ENCODE peak calls at places on chromosomes 16 and 17, in seven cellular contexts. M, E, Q, G, T, L and R are unnamed samples.

GRCh38 chr17:9959377-9959981 is 54.4 kb upstream of the RCVRN start:
- DNase-seq in L (peak; percentile 10), M (peak; percentile 60), G (peak; percentile 89), T (no peak), Q (peak; percentile 15), E (peak; percentile 8), R (peak; percentile 80)

GRCh38 chr17:44522883-44523671 is 19.9 kb upstream of the GPATCH8 start:
- DNase-seq in M (no peak), T (no peak), Q (peak; percentile 57), L (no peak), E (no peak), G (no peak), R (peak; percentile 74)

GRCh38 chr17:52106638-52107261 is 51.8 kb downstream of the CA10 start:
- DNase-seq in M (peak; percentile 5), G (peak; percentile 42), E (peak; percentile 40), T (no peak), L (peak; percentile 0), Q (peak; percentile 47), R (peak; percentile 63)

GRCh38 chr17:72421128-72422092 is 300.6 kb downstream of the SOX9 start:
- DNase-seq in T (peak; percentile 78), L (no peak), G (no peak), E (peak; percentile 100), Q (peak; percentile 98), M (no peak), R (no peak)

GRCh38 chr17:6420173-6420641 is 14.7 kb downstream of the AIPL1 start:
- DNase-seq in E (no peak), M (no peak), Q (no peak), G (no peak), L (no peak), T (no peak), R (peak; percentile 66)

GRCh38 chr16:55294947-55295346 is 29.1 kb upstream of the IRX6 start:
- DNase-seq in Q (peak; percentile 59), G (no peak), M (no peak), E (peak; percentile 70), T (no peak), L (no peak), R (no peak)

GRCh38 chr17:28878981-28879380 is 18.6 kb downstream of the FLOT2 start:
- DNase-seq in Q (peak; percentile 59), T (no peak), L (no peak), G (no peak), E (no peak), M (no peak), R (peak; percentile 93)

GRCh38 chr17:15257316-15257925 is 7.7 kb downstream of the PMP22 start:
- DNase-seq in T (peak; percentile 67), E (peak; percentile 91), G (peak; percentile 23), Q (peak; percentile 44), L (peak; percentile 89), M (peak; percentile 84), R (peak; percentile 76)

GRCh38 chr17:38585805-38586529 is 19.8 kb downstream of the SRCIN1 start:
- DNase-seq in E (no peak), G (no peak), M (no peak), L (no peak), Q (no peak), T (no peak), R (no peak)

GRCh38 chr17:9887521-9887920 is 17.6 kb downstream of the RCVRN start:
- DNase-seq in E (no peak), Q (no peak), T (no peak), M (no peak), G (no peak), L (no peak), R (no peak)

GRCh38 chr16:22417019-22417418 is 42.6 kb upstream of the CDR2 start:
- DNase-seq in G (no peak), L (no peak), M (no peak), T (no peak), Q (no peak), E (no peak), R (no peak)

GRCh38 chr17:8791248-8791909 is 7.8 kb downstream of the MFSD6L start:
- DNase-seq in M (no peak), L (no peak), Q (no peak), T (no peak), G (no peak), E (no peak), R (no peak)

GRCh38 chr17:60604686-60605334 is 4.8 kb downstream of the PPM1D start:
- DNase-seq in M (no peak), G (peak; percentile 52), L (no peak), Q (peak; percentile 60), T (peak; percentile 48), E (peak; percentile 93), R (no peak)

GRCh38 chr16:27470567-27471431 is 68.8 kb downstream of the IL21R start:
- DNase-seq in E (peak; percentile 92), G (no peak), Q (no peak), T (no peak), L (no peak), M (no peak), R (no peak)

GRCh38 chr16:53632526-53632925 is 71.1 kb downstream of the RPGRIP1L start:
- DNase-seq in Q (no peak), M (no peak), G (no peak), L (no peak), T (no peak), E (no peak), R (no peak)

GRCh38 chr16:78184554-78185183 is 85.2 kb downstream of the WWOX start:
- DNase-seq in M (no peak), E (no peak), Q (peak; percentile 18), G (no peak), L (no peak), T (no peak), R (no peak)

GRCh38 chr16:13517856-13518255 is 402.1 kb upstream of the ERCC4 start:
- DNase-seq in G (no peak), E (no peak), M (no peak), T (no peak), L (no peak), Q (no peak), R (no peak)

GRCh38 chr16:1416521-1416941 is 2.0 kb upstream of the UNKL start:
- DNase-seq in M (no peak), Q (peak; percentile 4), T (no peak), G (no peak), E (no peak), L (no peak), R (no peak)

GRCh38 chr17:81868674-81869220 is 2.4 kb downstream of the ARHGDIA start:
- DNase-seq in G (no peak), Q (peak; percentile 54), L (no peak), E (peak; percentile 77), M (no peak), T (peak; percentile 77), R (peak; percentile 65)

GRCh38 chr17:74241434-74241833 is 28.1 kb downstream of the TTYH2 start:
- DNase-seq in T (no peak), L (peak; percentile 33), Q (no peak), M (peak; percentile 19), G (no peak), E (no peak), R (no peak)

GRCh38 chr16:67632415-67633172 is 12.3 kb upstream of the CARMIL2 start:
- DNase-seq in E (no peak), T (no peak), L (no peak), M (peak; percentile 44), G (no peak), Q (peak; percentile 13), R (no peak)

GRCh38 chr17:64661981-64662773 is at the start of gene SMURF2:
- DNase-seq in Q (peak; percentile 4), E (peak; percentile 65), L (peak; percentile 72), G (peak; percentile 6), T (peak; percentile 74), M (peak; percentile 60), R (peak; percentile 95)

GRCh38 chr16:56832768-56833167 is 32.2 kb upstream of the SLC12A3 start:
- DNase-seq in M (no peak), G (no peak), L (no peak), Q (no peak), T (no peak), E (no peak), R (no peak)